ENCODE peak calls at places on chromosomes 13 and 19, in ten cellular contexts. One of them, this sample, is unnamed.

GRCh38 chr19:30402790-30403189 is 30.6 kb downstream of the ZNF536 start:
- DNase-seq in esophagus squamous epithelium: no peak
- DNase-seq in neuronal stem cell: no peak
- DNase-seq in NCI-H1092: no peak
- DNase-seq in heart right ventricle: no peak
- DNase-seq in cortex of kidney: no peak
- DNase-seq in activated T-cell treated with anti-CD3 and anti-CD28 coated beads, Interleukin-2, amount 50 U/mL, for 72 hours: no peak
- DNase-seq in left kidney: no peak
- DNase-seq in astrocyte: no peak
- DNase-seq in NCI-H510A: no peak
- DNase-seq in this sample: no peak

GRCh38 chr13:95644611-95645052 is at the start of gene DZIP1:
- DNase-seq in esophagus squamous epithelium: no peak
- DNase-seq in neuronal stem cell: peak; percentile 78
- DNase-seq in NCI-H1092: peak; percentile 86
- DNase-seq in heart right ventricle: peak; percentile 80
- DNase-seq in cortex of kidney: peak; percentile 27
- DNase-seq in activated T-cell treated with anti-CD3 and anti-CD28 coated beads, Interleukin-2, amount 50 U/mL, for 72 hours: peak; percentile 25
- DNase-seq in left kidney: peak; percentile 96
- DNase-seq in astrocyte: peak; percentile 81
- DNase-seq in NCI-H510A: peak; percentile 77
- DNase-seq in this sample: peak; percentile 71

GRCh38 chr13:95256086-95256485 is 45.2 kb downstream of the ABCC4 start:
- DNase-seq in esophagus squamous epithelium: no peak
- DNase-seq in neuronal stem cell: no peak
- DNase-seq in NCI-H1092: no peak
- DNase-seq in heart right ventricle: no peak
- DNase-seq in cortex of kidney: no peak
- DNase-seq in activated T-cell treated with anti-CD3 and anti-CD28 coated beads, Interleukin-2, amount 50 U/mL, for 72 hours: no peak
- DNase-seq in left kidney: no peak
- DNase-seq in astrocyte: peak; percentile 99
- DNase-seq in NCI-H510A: no peak
- DNase-seq in this sample: no peak

GRCh38 chr19:48654299-48655059 is 8.5 kb upstream of the CA11 start:
- DNase-seq in esophagus squamous epithelium: no peak
- DNase-seq in neuronal stem cell: no peak
- DNase-seq in NCI-H1092: no peak
- DNase-seq in heart right ventricle: no peak
- DNase-seq in cortex of kidney: no peak
- DNase-seq in activated T-cell treated with anti-CD3 and anti-CD28 coated beads, Interleukin-2, amount 50 U/mL, for 72 hours: no peak
- DNase-seq in left kidney: peak; percentile 20
- DNase-seq in astrocyte: no peak
- DNase-seq in NCI-H510A: no peak
- DNase-seq in this sample: peak; percentile 97

GRCh38 chr19:23771348-23771747 is 12.7 kb upstream of the ZNF681 start:
- DNase-seq in esophagus squamous epithelium: no peak
- DNase-seq in neuronal stem cell: no peak
- DNase-seq in NCI-H1092: no peak
- DNase-seq in heart right ventricle: no peak
- DNase-seq in cortex of kidney: no peak
- DNase-seq in activated T-cell treated with anti-CD3 and anti-CD28 coated beads, Interleukin-2, amount 50 U/mL, for 72 hours: peak; percentile 64
- DNase-seq in left kidney: no peak
- DNase-seq in astrocyte: no peak
- DNase-seq in NCI-H510A: no peak
- DNase-seq in this sample: no peak

GRCh38 chr13:47835470-47836228 is 165.4 kb downstream of the SUCLA2 start:
- DNase-seq in esophagus squamous epithelium: no peak
- DNase-seq in neuronal stem cell: no peak
- DNase-seq in NCI-H1092: no peak
- DNase-seq in heart right ventricle: no peak
- DNase-seq in cortex of kidney: no peak
- DNase-seq in activated T-cell treated with anti-CD3 and anti-CD28 coated beads, Interleukin-2, amount 50 U/mL, for 72 hours: no peak
- DNase-seq in left kidney: no peak
- DNase-seq in astrocyte: no peak
- DNase-seq in NCI-H510A: no peak
- DNase-seq in this sample: no peak

GRCh38 chr13:42996584-42996983 is 4.5 kb upstream of the EPSTI1 start:
- DNase-seq in esophagus squamous epithelium: no peak
- DNase-seq in neuronal stem cell: no peak
- DNase-seq in NCI-H1092: no peak
- DNase-seq in heart right ventricle: no peak
- DNase-seq in cortex of kidney: no peak
- DNase-seq in activated T-cell treated with anti-CD3 and anti-CD28 coated beads, Interleukin-2, amount 50 U/mL, for 72 hours: no peak
- DNase-seq in left kidney: no peak
- DNase-seq in astrocyte: peak; percentile 77
- DNase-seq in NCI-H510A: no peak
- DNase-seq in this sample: no peak

GRCh38 chr13:30638301-30638700 is 20.6 kb downstream of the USPL1 start:
- DNase-seq in esophagus squamous epithelium: no peak
- DNase-seq in neuronal stem cell: no peak
- DNase-seq in NCI-H1092: no peak
- DNase-seq in heart right ventricle: no peak
- DNase-seq in cortex of kidney: no peak
- DNase-seq in activated T-cell treated with anti-CD3 and anti-CD28 coated beads, Interleukin-2, amount 50 U/mL, for 72 hours: no peak
- DNase-seq in left kidney: no peak
- DNase-seq in astrocyte: no peak
- DNase-seq in NCI-H510A: no peak
- DNase-seq in this sample: no peak

GRCh38 chr19:2603320-2603719 is 99.2 kb downstream of the GNG7 start:
- DNase-seq in esophagus squamous epithelium: no peak
- DNase-seq in neuronal stem cell: no peak
- DNase-seq in NCI-H1092: no peak
- DNase-seq in heart right ventricle: peak; percentile 70
- DNase-seq in cortex of kidney: no peak
- DNase-seq in activated T-cell treated with anti-CD3 and anti-CD28 coated beads, Interleukin-2, amount 50 U/mL, for 72 hours: no peak
- DNase-seq in left kidney: no peak
- DNase-seq in astrocyte: peak; percentile 79
- DNase-seq in NCI-H510A: no peak
- DNase-seq in this sample: no peak

GRCh38 chr19:494171-495046 is 1.9 kb upstream of the MADCAM1 start:
- DNase-seq in esophagus squamous epithelium: no peak
- DNase-seq in neuronal stem cell: no peak
- DNase-seq in NCI-H1092: no peak
- DNase-seq in heart right ventricle: peak; percentile 16
- DNase-seq in cortex of kidney: no peak
- DNase-seq in activated T-cell treated with anti-CD3 and anti-CD28 coated beads, Interleukin-2, amount 50 U/mL, for 72 hours: no peak
- DNase-seq in left kidney: no peak
- DNase-seq in astrocyte: no peak
- DNase-seq in NCI-H510A: no peak
- DNase-seq in this sample: no peak

This sample was measured in NCI-H69.